ENCODE peak calls at places on chromosomes 7 and 10, in seven cellular contexts. One of them, this sample, is unnamed.

GRCh38 chr10:61836888-61837747 is 64.4 kb upstream of the ARID5B start:
- DNase-seq in NCI-H460: peak
- DNase-seq in smooth muscle cell of the brain vasculature: no peak
- DNase-seq in EL: peak
- DNase-seq in AG09309: no peak
- DNase-seq in heart left ventricle: no peak
- DNase-seq in D341Med: no peak
- DNase-seq in this sample: peak

GRCh38 chr10:13526952-13527863 is 1.6 kb downstream of the BEND7 start:
- DNase-seq in smooth muscle cell of the brain vasculature: no peak
- DNase-seq in NCI-H460: peak
- DNase-seq in heart left ventricle: no peak
- DNase-seq in EL: peak
- DNase-seq in AG09309: peak
- DNase-seq in D341Med: no peak
- DNase-seq in this sample: peak

GRCh38 chr7:135111379-135111778 is 36.5 kb upstream of the TMEM140 start:
- DNase-seq in EL: no peak
- DNase-seq in smooth muscle cell of the brain vasculature: no peak
- DNase-seq in heart left ventricle: no peak
- DNase-seq in D341Med: no peak
- DNase-seq in NCI-H460: no peak
- DNase-seq in AG09309: no peak
- DNase-seq in this sample: no peak

GRCh38 chr7:115363916-115364315 is 442.0 kb downstream of the MDFIC start:
- DNase-seq in D341Med: no peak
- DNase-seq in NCI-H460: no peak
- DNase-seq in AG09309: peak
- DNase-seq in heart left ventricle: no peak
- DNase-seq in smooth muscle cell of the brain vasculature: no peak
- DNase-seq in EL: peak
- DNase-seq in this sample: no peak

GRCh38 chr7:75987805-75988630 is 6.4 kb downstream of the TMEM120A start:
- DNase-seq in NCI-H460: no peak
- DNase-seq in D341Med: no peak
- DNase-seq in smooth muscle cell of the brain vasculature: no peak
- DNase-seq in heart left ventricle: no peak
- DNase-seq in EL: no peak
- DNase-seq in AG09309: no peak
- DNase-seq in this sample: no peak

GRCh38 chr10:97889461-97890265 is 40.0 kb downstream of the GOLGA7B start:
- DNase-seq in smooth muscle cell of the brain vasculature: peak
- DNase-seq in heart left ventricle: no peak
- DNase-seq in EL: peak
- DNase-seq in AG09309: no peak
- DNase-seq in D341Med: no peak
- DNase-seq in NCI-H460: peak
- DNase-seq in this sample: peak

GRCh38 chr7:44228571-44229350 is 28.0 kb downstream of the YKT6 start:
- DNase-seq in EL: no peak
- DNase-seq in D341Med: no peak
- DNase-seq in heart left ventricle: no peak
- DNase-seq in AG09309: no peak
- DNase-seq in smooth muscle cell of the brain vasculature: no peak
- DNase-seq in NCI-H460: no peak
- DNase-seq in this sample: no peak

GRCh38 chr7:11404355-11404754 is 427.6 kb downstream of the THSD7A start:
- DNase-seq in AG09309: no peak
- DNase-seq in heart left ventricle: no peak
- DNase-seq in smooth muscle cell of the brain vasculature: no peak
- DNase-seq in D341Med: no peak
- DNase-seq in EL: no peak
- DNase-seq in NCI-H460: no peak
- DNase-seq in this sample: no peak

GRCh38 chr7:101559586-101559985 is 69.5 kb downstream of the MYL10 start:
- DNase-seq in D341Med: no peak
- DNase-seq in EL: no peak
- DNase-seq in AG09309: no peak
- DNase-seq in NCI-H460: no peak
- DNase-seq in heart left ventricle: no peak
- DNase-seq in smooth muscle cell of the brain vasculature: no peak
- DNase-seq in this sample: no peak

GRCh38 chr7:29353810-29354209 is 159.2 kb downstream of the CHN2 start:
- DNase-seq in NCI-H460: no peak
- DNase-seq in AG09309: no peak
- DNase-seq in smooth muscle cell of the brain vasculature: no peak
- DNase-seq in heart left ventricle: no peak
- DNase-seq in EL: no peak
- DNase-seq in D341Med: no peak
- DNase-seq in this sample: no peak

GRCh38 chr10:64733980-64734379 is 1212.8 kb downstream of the REEP3 start:
- DNase-seq in D341Med: peak
- DNase-seq in EL: no peak
- DNase-seq in smooth muscle cell of the brain vasculature: peak
- DNase-seq in NCI-H460: peak
- DNase-seq in heart left ventricle: no peak
- DNase-seq in AG09309: no peak
- DNase-seq in this sample: no peak

GRCh38 chr10:62681211-62681940 is 123.1 kb upstream of the ADO start:
- DNase-seq in EL: peak
- DNase-seq in D341Med: no peak
- DNase-seq in heart left ventricle: no peak
- DNase-seq in NCI-H460: no peak
- DNase-seq in smooth muscle cell of the brain vasculature: no peak
- DNase-seq in AG09309: no peak
- DNase-seq in this sample: no peak

GRCh38 chr10:132632091-132632561 is 94.5 kb downstream of the INPP5A start:
- DNase-seq in NCI-H460: no peak
- DNase-seq in heart left ventricle: peak
- DNase-seq in D341Med: no peak
- DNase-seq in smooth muscle cell of the brain vasculature: no peak
- DNase-seq in EL: no peak
- DNase-seq in AG09309: no peak
- DNase-seq in this sample: no peak

GRCh38 chr10:98223874-98224273 is 44.1 kb downstream of the LOXL4 start:
- DNase-seq in EL: no peak
- DNase-seq in heart left ventricle: no peak
- DNase-seq in NCI-H460: no peak
- DNase-seq in D341Med: no peak
- DNase-seq in AG09309: no peak
- DNase-seq in smooth muscle cell of the brain vasculature: no peak
- DNase-seq in this sample: no peak

This sample was measured in kidney epithelial cell.